ENCODE peak calls at places on chromosomes 13 and 19, in six cellular contexts. E is gastrocnemius medialis; S is uterus; N is RWPE2; K is astrocyte; X is CD8-positive, alpha-beta memory T cell. H is an unnamed sample. For H3K36me3, the result is how much of the 10 kb centered on the place peaks cover.

GRCh38 chr19:584240-585001 is 5.3 kb upstream of the HCN2 start:
- DNase-seq in E (no peak), S (peak), N (no peak), K (no peak), X (peak), H (peak)

GRCh38 chr19:16208064-16208759 is 10.5 kb downstream of the AP1M1 start:
- DNase-seq in E (no peak), S (no peak), N (no peak), K (no peak), X (no peak), H (no peak)

GRCh38 chr19:50562329-50562728 is 5.9 kb downstream of the LRRC4B start:
- DNase-seq in E (no peak), S (no peak), N (no peak), K (no peak), X (no peak), H (no peak)

GRCh38 chr19:46955114-46955812 is 64.4 kb upstream of the NPAS1 start:
- DNase-seq in E (no peak), S (no peak), N (no peak), K (peak), X (no peak), H (no peak)

GRCh38 chr13:25406377-25406776 is 34.6 kb downstream of the ATP8A2 start:
- DNase-seq in E (no peak), S (no peak), N (no peak), K (no peak), X (no peak), H (no peak)

GRCh38 chr13:41130356-41130755 is 2.2 kb downstream of the KBTBD6 start:
- DNase-seq in E (no peak), S (no peak), N (no peak), K (no peak), X (no peak), H (no peak)

GRCh38 chr19:40304306-40304705 is 19.2 kb upstream of the AKT2 start:
- DNase-seq in E (no peak), S (no peak), N (no peak), K (no peak), X (no peak), H (no peak)

GRCh38 chr19:46454244-46454643 is 17.1 kb downstream of the PNMA8A start:
- DNase-seq in E (no peak), S (no peak), N (no peak), K (no peak), X (no peak), H (no peak)

GRCh38 chr13:77345150-77345780 is 18.4 kb upstream of the MYCBP2 start:
- DNase-seq in E (no peak), S (no peak), N (no peak), K (no peak), X (no peak), H (no peak)

GRCh38 chr13:28655566-28655965 is 3.4 kb upstream of the POMP start:
- DNase-seq in E (no peak), S (no peak), N (no peak), K (peak), X (no peak), H (no peak)

GRCh38 chr13:50244913-50245574 is 229.8 kb downstream of the KCNRG start:
- DNase-seq in E (no peak), S (no peak), N (no peak), K (peak), X (no peak), H (peak)
- H3K27ac ChIP-seq in E (no peak), S (no peak), N (no peak), K (peak), X (peak), H (peak)

DNA sequence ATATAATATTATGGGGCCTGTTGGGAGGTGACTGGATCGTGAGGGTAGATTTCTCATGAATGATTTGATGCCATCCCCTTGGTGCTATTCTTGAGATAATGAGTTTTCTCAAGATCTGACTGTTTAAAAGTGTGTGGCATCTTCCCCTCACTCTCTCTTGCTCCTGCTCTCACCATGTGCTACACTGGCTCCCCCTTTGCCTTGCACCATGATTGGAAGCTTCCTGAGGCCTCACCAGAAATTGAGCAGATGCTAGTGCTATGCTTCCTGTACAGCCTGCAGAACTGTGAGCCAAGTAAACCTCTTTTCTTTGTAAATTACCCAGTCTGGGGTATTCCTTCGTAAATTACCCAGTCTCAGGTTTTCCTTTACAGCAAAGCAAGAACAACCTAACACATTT is 1.8 kb upstream of the ZNF599 start:
- DNase-seq in E (no peak), S (no peak), N (no peak), K (no peak), X (no peak), H (no peak)
- H3K36me3 ChIP-seq in E (under half), S (under half), N (under half), K (under half), X (under half), H (under half)

GRCh38 chr19:42985588-42985987 is 40.7 kb downstream of the PSG11 start:
- DNase-seq in E (no peak), S (no peak), N (no peak), K (no peak), X (no peak), H (no peak)
- H3K27ac ChIP-seq in E (no peak), S (no peak), N (no peak), K (no peak), X (no peak), H (no peak)

GRCh38 chr19:42051166-42052115 is 18.6 kb downstream of the GRIK5 start:
- DNase-seq in E (no peak), S (no peak), N (peak), K (no peak), X (no peak), H (peak)
- H3K36me3 ChIP-seq in E (under half), S (under half), N (under half), K (under half), X (under half), H (under half)

GRCh38 chr13:46551410-46552301 is 1.3 kb upstream of the LRCH1 start:
- DNase-seq in E (peak), S (peak), N (peak), K (peak), X (peak), H (peak)
- H3K27ac ChIP-seq in E (peak), S (peak), N (peak), K (no peak), X (no peak), H (no peak)

H was measured in hepatocyte.